ENCODE peak calls at places on chromosomes 16 and 17, in six cellular contexts. One of them, this sample, is unnamed.

GRCh38 chr17:66306413-66306812 is 4.0 kb downstream of the PRKCA start:
- DNase-seq in K562: no peak
- DNase-seq in HCT116: no peak
- DNase-seq in GM12878: no peak
- DNase-seq in HepG2: no peak
- DNase-seq in H1: no peak
- DNase-seq in this sample: no peak

GRCh38 chr16:66324785-66325184 is 41.7 kb upstream of the CDH5 start:
- DNase-seq in K562: peak
- DNase-seq in HCT116: peak
- DNase-seq in GM12878: no peak
- DNase-seq in HepG2: peak
- DNase-seq in H1: peak
- DNase-seq in this sample: peak

GRCh38 chr16:50992366-50993032 is 158.6 kb downstream of the SALL1 start:
- DNase-seq in K562: no peak
- DNase-seq in HCT116: no peak
- DNase-seq in GM12878: no peak
- DNase-seq in HepG2: no peak
- DNase-seq in H1: no peak
- DNase-seq in this sample: no peak

GRCh38 chr16:77289331-77289809 is 90.2 kb downstream of the SYCE1L start:
- DNase-seq in K562: no peak
- DNase-seq in HCT116: no peak
- DNase-seq in GM12878: no peak
- DNase-seq in HepG2: no peak
- DNase-seq in H1: no peak
- DNase-seq in this sample: no peak

GRCh38 chr16:24609740-24610420 is 70.5 kb downstream of the RBBP6 start:
- DNase-seq in K562: no peak
- DNase-seq in HCT116: no peak
- DNase-seq in GM12878: no peak
- DNase-seq in HepG2: peak
- DNase-seq in H1: peak
- DNase-seq in this sample: peak

GRCh38 chr17:32253117-32253611 is 12.5 kb upstream of the RHBDL3 start:
- DNase-seq in K562: peak
- DNase-seq in HCT116: peak
- DNase-seq in GM12878: no peak
- DNase-seq in HepG2: peak
- DNase-seq in H1: peak
- DNase-seq in this sample: no peak

GRCh38 chr16:7422489-7422888 is 89.8 kb downstream of the RBFOX1 start:
- DNase-seq in K562: no peak
- DNase-seq in HCT116: no peak
- DNase-seq in GM12878: no peak
- DNase-seq in HepG2: no peak
- DNase-seq in H1: no peak
- DNase-seq in this sample: no peak

GRCh38 chr17:45405250-45406086 is 27.2 kb downstream of the ARHGAP27 start:
- DNase-seq in K562: peak
- DNase-seq in HCT116: no peak
- DNase-seq in GM12878: no peak
- DNase-seq in HepG2: no peak
- DNase-seq in H1: peak
- DNase-seq in this sample: peak

GRCh38 chr16:7518158-7518557 is 185.5 kb downstream of the RBFOX1 start:
- DNase-seq in K562: no peak
- DNase-seq in HCT116: no peak
- DNase-seq in GM12878: no peak
- DNase-seq in HepG2: no peak
- DNase-seq in H1: no peak
- DNase-seq in this sample: no peak

GRCh38 chr16:29818082-29818481 is 2.1 kb downstream of the PAGR1 start:
- DNase-seq in K562: no peak
- DNase-seq in HCT116: no peak
- DNase-seq in GM12878: no peak
- DNase-seq in HepG2: no peak
- DNase-seq in H1: no peak
- DNase-seq in this sample: no peak

GRCh38 chr16:29815793-29816693 is at the start of gene PAGR1:
- DNase-seq in K562: peak
- DNase-seq in HCT116: peak
- DNase-seq in GM12878: peak
- DNase-seq in HepG2: peak
- DNase-seq in H1: peak
- DNase-seq in this sample: peak

GRCh38 chr16:29814592-29814991 is 1.4 kb upstream of the PAGR1 start:
- DNase-seq in K562: no peak
- DNase-seq in HCT116: no peak
- DNase-seq in GM12878: no peak
- DNase-seq in HepG2: no peak
- DNase-seq in H1: no peak
- DNase-seq in this sample: no peak

GRCh38 chr16:29815032-29815721 is 775 bp upstream of the PAGR1 start:
- DNase-seq in K562: no peak
- DNase-seq in HCT116: no peak
- DNase-seq in GM12878: no peak
- DNase-seq in HepG2: no peak
- DNase-seq in H1: peak
- DNase-seq in this sample: no peak

GRCh38 chr16:29816694-29817441 is 916 bp downstream of the PAGR1 start:
- DNase-seq in K562: peak
- DNase-seq in HCT116: no peak
- DNase-seq in GM12878: no peak
- DNase-seq in HepG2: peak
- DNase-seq in H1: peak
- DNase-seq in this sample: no peak
- TF ChIP-seq ZNF274 in K562: no peak
- TF ChIP-seq ZNF274 in HCT116: no peak
- TF ChIP-seq ZNF274 in GM12878: no peak
- TF ChIP-seq ZNF274 in HepG2: no peak
- TF ChIP-seq ZNF274 in H1: no peak
- TF ChIP-seq ZNF274 in this sample: no peak

DNA sequence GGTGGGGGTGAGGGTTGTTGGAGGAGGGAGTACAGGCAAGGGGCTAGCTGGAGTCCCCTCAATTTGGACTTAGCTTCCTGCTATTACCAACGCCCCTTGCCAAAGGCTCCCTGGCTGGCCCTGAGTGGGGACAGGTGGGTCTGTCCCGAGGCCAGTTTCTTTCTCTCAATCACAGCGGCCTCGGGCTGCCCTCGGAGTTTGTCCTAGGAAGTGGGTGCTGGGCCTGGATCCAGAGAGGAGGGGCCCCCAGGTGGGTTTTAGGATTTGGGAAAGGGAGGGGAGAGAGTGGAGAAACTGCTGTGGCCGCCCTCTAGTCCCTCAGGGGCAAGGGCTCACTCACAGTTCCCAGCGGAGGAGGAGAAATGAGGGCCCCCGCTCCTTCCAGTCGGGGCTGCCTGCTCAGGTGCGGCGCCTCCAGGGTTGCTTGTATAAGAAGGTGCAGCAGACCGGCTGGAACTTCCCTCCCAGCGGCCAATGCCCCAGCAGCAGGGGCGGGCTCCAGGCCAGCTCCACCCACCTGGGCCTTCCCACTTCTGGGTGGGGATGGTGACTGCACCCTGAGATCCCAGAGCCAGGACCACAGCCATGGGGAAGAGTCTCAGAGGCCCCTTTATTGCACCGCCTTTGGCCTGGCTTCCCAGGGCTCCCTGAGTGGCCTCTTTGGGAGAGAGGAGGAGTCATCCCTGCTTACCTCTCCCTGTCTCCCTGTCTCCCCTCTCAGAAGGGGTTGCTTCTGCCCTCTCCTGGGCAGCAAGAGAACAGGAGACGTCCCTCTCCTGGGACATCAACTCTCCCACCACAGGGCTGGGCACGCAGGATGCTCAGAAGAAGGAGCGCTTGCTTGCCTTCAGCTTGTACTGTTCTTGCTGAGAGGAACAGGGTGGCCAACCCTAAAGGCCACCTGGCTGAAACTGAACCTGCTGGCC is 112.0 kb upstream of the SMURF2 start:
- DNase-seq in K562: peak
- DNase-seq in HCT116: peak
- DNase-seq in GM12878: no peak
- DNase-seq in HepG2: peak
- DNase-seq in H1: peak
- DNase-seq in this sample: peak
- TF ChIP-seq ZNF274 in K562: no peak
- TF ChIP-seq ZNF274 in HCT116: no peak
- TF ChIP-seq ZNF274 in GM12878: no peak
- TF ChIP-seq ZNF274 in HepG2: peak
- TF ChIP-seq ZNF274 in H1: no peak
- TF ChIP-seq ZNF274 in this sample: no peak

GRCh38 chr16:89536886-89537548 is 23.5 kb upstream of the RPL13 start:
- DNase-seq in K562: no peak
- DNase-seq in HCT116: no peak
- DNase-seq in GM12878: no peak
- DNase-seq in HepG2: no peak
- DNase-seq in H1: no peak
- DNase-seq in this sample: no peak

GRCh38 chr16:89531821-89532526 is 23.8 kb downstream of the SPG7 start:
- DNase-seq in K562: no peak
- DNase-seq in HCT116: no peak
- DNase-seq in GM12878: no peak
- DNase-seq in HepG2: no peak
- DNase-seq in H1: no peak
- DNase-seq in this sample: no peak

GRCh38 chr16:89537549-89537925 is 22.9 kb upstream of the RPL13 start:
- DNase-seq in K562: no peak
- DNase-seq in HCT116: no peak
- DNase-seq in GM12878: no peak
- DNase-seq in HepG2: no peak
- DNase-seq in H1: no peak
- DNase-seq in this sample: no peak

GRCh38 chr16:89536371-89536770 is 24.1 kb upstream of the RPL13 start:
- DNase-seq in K562: no peak
- DNase-seq in HCT116: no peak
- DNase-seq in GM12878: no peak
- DNase-seq in HepG2: no peak
- DNase-seq in H1: no peak
- DNase-seq in this sample: no peak

DNA sequence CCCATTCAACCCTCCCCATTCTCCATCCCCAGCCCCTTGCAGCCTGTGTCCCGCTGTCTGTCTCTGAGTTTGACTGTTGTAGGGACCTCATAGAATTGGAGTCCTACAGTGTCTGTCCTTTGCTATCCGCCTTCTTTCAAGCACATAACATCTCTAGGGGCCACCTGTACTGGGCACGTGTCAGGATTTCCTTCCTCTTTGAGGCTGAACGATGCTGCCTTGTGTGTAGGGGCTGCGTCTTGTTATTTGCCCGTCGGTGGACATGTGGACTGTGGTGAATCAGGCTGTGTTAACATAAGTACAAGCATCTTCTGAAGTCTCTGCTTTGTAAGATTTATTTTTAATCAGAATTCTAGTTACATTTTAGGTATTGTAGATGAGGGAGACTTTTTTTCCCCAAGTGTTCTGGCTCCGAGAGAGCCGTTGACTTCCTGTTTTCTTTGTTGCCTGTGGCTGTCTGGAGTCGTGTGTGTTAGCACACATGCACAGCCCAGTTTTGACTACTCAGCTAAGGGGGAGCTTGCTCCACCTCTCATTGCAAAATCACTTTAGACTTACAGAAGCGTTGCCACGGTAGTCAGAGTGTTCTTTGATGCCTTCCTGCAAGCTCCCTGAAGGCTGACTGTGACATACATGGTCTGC is 26.1 kb downstream of the SPG7 start:
- DNase-seq in K562: no peak
- DNase-seq in HCT116: no peak
- DNase-seq in GM12878: no peak
- DNase-seq in HepG2: no peak
- DNase-seq in H1: no peak
- DNase-seq in this sample: no peak
- TF ChIP-seq ZNF274 in K562: no peak
- TF ChIP-seq ZNF274 in HCT116: no peak
- TF ChIP-seq ZNF274 in GM12878: no peak
- TF ChIP-seq ZNF274 in HepG2: no peak
- TF ChIP-seq ZNF274 in H1: no peak
- TF ChIP-seq ZNF274 in this sample: no peak

DNA sequence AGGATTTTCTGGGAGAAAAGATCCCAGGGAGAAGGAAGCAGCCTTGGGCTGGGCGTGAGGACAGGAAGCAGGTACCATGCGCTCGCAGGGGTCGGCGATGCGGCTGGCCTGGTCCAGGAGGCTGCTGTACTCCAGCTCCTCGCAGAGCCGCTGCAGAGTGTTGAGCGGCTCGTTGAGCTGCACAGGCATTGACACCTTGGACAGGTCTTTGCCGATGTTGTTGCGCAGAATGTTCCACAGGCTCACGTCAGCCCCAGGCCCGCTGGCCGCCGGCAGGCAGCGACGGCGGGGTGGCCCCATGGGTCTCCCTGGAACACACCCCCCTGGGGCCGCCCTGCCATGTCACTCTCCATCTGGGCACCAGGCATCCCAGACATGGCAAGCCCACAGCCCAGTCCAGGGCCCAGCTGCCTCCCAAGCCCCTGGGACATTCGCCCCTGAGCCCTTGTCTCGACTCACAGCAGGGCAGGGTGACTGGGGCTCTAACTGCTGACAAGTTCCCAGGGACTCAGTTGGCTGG is 8.0 kb downstream of the OSBPL7 start:
- DNase-seq in K562: no peak
- DNase-seq in HCT116: no peak
- DNase-seq in GM12878: no peak
- DNase-seq in HepG2: no peak
- DNase-seq in H1: no peak
- DNase-seq in this sample: no peak
- TF ChIP-seq ZNF274 in K562: no peak
- TF ChIP-seq ZNF274 in HCT116: no peak
- TF ChIP-seq ZNF274 in GM12878: no peak
- TF ChIP-seq ZNF274 in HepG2: no peak
- TF ChIP-seq ZNF274 in H1: no peak
- TF ChIP-seq ZNF274 in this sample: no peak